ENCODE peak calls at places on chromosomes 2 and 18, in eight cellular contexts. F is cardiac fibroblast, X is colonic mucosa, P is left ventricle myocardium inferior, W is GM23338, O is fibroblast of lung, C is fibroblast of mammary gland, Z is endothelial cell. H is an unnamed sample.

GRCh38 chr2:111919794-111920608 is 21.6 kb downstream of the MERTK start:
- DNase-seq in F (peak; percentile 32), X (peak; percentile 73), P (peak; percentile 34), W (no peak), O (no peak), C (peak; percentile 45), Z (no peak), H (no peak)

GRCh38 chr2:167264380-167264779 is 376.1 kb downstream of the XIRP2 start:
- DNase-seq in F (peak; percentile 11), X (peak; percentile 23), P (no peak), W (peak; percentile 68), O (no peak), C (peak; percentile 13), Z (peak; percentile 11), H (no peak)

GRCh38 chr2:169091761-169092523 is 22.6 kb downstream of the DHRS9 start:
- DNase-seq in F (peak; percentile 89), X (peak; percentile 82), P (no peak), W (no peak), O (peak; percentile 80), C (peak; percentile 86), Z (no peak), H (no peak)

GRCh38 chr2:117760916-117761315 is 53.6 kb upstream of the DDX18 start:
- DNase-seq in F (no peak), X (no peak), P (no peak), W (no peak), O (no peak), C (no peak), Z (no peak), H (no peak)

GRCh38 chr2:240777416-240778212 is 42.4 kb downstream of the KIF1A start:
- DNase-seq in F (no peak), X (no peak), P (no peak), W (peak; percentile 30), O (no peak), C (no peak), Z (no peak), H (no peak)

GRCh38 chr2:110157153-110157793 is 41.7 kb upstream of the MALL start:
- DNase-seq in F (peak; percentile 86), X (peak; percentile 40), P (no peak), W (peak; percentile 55), O (peak; percentile 62), C (peak; percentile 88), Z (peak; percentile 15), H (no peak)

GRCh38 chr18:79400091-79400590 is 4.4 kb downstream of the NFATC1 start:
- DNase-seq in F (peak; percentile 53), X (peak; percentile 66), P (peak; percentile 78), W (no peak), O (no peak), C (no peak), Z (no peak), H (no peak)

GRCh38 chr2:108934151-108934550 is 54.9 kb downstream of the EDAR start:
- DNase-seq in F (no peak), X (no peak), P (no peak), W (no peak), O (no peak), C (no peak), Z (no peak), H (no peak)

GRCh38 chr2:146295080-146295670 is 1549.7 kb upstream of the ACVR2A start:
- DNase-seq in F (no peak), X (no peak), P (no peak), W (peak; percentile 27), O (no peak), C (no peak), Z (no peak), H (no peak)

GRCh38 chr2:42693013-42693575 is 70.8 kb downstream of the OXER1 start:
- DNase-seq in F (no peak), X (no peak), P (no peak), W (no peak), O (no peak), C (no peak), Z (no peak), H (no peak)

GRCh38 chr2:135590594-135591290 is 59.5 kb downstream of the R3HDM1 start:
- DNase-seq in F (no peak), X (no peak), P (no peak), W (no peak), O (no peak), C (no peak), Z (no peak), H (no peak)

GRCh38 chr2:47783491-47784330 is 766 bp downstream of the MSH6 start:
- DNase-seq in F (peak; percentile 47), X (peak; percentile 77), P (peak; percentile 50), W (peak; percentile 89), O (peak; percentile 45), C (peak; percentile 34), Z (peak; percentile 70), H (peak; percentile 28)
- TF ChIP-seq CTCF in F (no peak), X (no peak), P (no peak), W (no peak), O (no peak), C (no peak), Z (no peak), H (peak; percentile 0)

DNA sequence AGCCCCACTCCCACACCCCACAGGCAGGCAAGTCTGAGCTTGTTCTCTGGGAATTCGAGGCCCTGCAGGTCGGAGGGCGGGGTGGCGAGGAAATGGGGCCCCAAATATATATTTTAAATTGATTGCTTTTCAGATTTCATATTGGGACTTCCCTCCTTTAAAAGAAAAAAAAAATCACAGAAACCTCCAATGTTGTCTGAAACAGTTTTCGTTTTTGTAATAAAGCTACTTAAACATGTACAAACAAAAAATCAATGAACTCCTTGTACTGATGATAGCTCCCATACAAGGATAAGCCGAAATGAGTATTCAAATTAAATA is 21.5 kb downstream of the THNSL2 start:
- DNase-seq in F (no peak), X (no peak), P (no peak), W (no peak), O (no peak), C (no peak), Z (no peak), H (no peak)
- TF ChIP-seq CTCF in F (no peak), X (no peak), P (no peak), W (no peak), O (no peak), C (no peak), Z (peak; percentile 7), H (no peak)

GRCh38 chr2:226837334-226837733 is 1.5 kb downstream of the RHBDD1 start:
- DNase-seq in F (no peak), X (no peak), P (no peak), W (no peak), O (no peak), C (no peak), Z (no peak), H (no peak)

GRCh38 chr2:226835420-226835795 is 446 bp upstream of the RHBDD1 start:
- DNase-seq in F (no peak), X (no peak), P (peak; percentile 23), W (peak; percentile 67), O (no peak), C (peak; percentile 25), Z (peak; percentile 66), H (no peak)

GRCh38 chr2:226837787-226838603 is 2.1 kb downstream of the RHBDD1 start:
- DNase-seq in F (no peak), X (no peak), P (no peak), W (no peak), O (no peak), C (no peak), Z (no peak), H (no peak)

GRCh38 chr2:226836548-226836885 is 663 bp downstream of the RHBDD1 start:
- DNase-seq in F (no peak), X (no peak), P (no peak), W (no peak), O (no peak), C (no peak), Z (no peak), H (no peak)

DNA sequence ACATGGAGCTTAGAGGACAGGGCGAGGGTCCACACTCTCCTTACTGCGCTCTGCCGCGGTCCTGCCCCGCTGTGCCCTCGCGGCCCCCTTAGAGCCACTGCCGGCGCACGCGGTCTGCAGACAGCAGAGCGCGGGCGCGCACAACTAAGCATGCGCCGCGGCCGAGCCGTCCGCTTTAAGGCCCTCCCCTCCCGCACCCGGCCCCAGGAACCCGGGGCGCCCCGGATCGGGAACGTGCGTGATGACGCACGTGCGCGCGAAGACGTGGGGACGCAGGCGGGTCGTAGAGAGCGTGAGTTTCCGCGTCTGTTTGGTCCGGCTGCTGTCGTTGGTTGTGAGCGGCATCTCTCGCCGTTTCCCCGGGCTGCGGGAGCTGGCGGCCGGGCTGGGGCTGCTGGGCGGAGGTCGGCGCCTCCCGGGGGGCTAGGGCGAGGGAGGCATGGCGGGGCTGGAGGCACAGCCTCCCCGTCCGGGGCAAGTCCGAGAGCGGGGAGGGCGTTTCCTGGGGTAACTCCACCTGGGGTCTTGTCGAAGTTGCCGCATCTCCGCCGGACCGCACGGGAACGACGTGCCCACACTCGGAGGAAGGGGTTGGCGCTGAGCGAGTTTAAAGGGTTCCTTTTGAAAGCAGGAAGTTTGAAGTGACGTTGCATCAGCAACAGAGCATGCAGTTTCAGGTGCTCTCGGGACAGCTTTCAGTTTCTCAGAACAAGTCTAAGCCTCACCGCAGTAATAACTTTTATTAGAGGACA is at the start of gene RHBDD1:
- DNase-seq in F (peak; percentile 97), X (peak; percentile 95), P (peak; percentile 95), W (peak; percentile 96), O (peak; percentile 96), C (peak; percentile 92), Z (peak; percentile 92), H (peak; percentile 61)
- TF ChIP-seq CTCF in F (no peak), X (no peak), P (no peak), W (no peak), O (no peak), C (no peak), Z (no peak), H (no peak)

DNA sequence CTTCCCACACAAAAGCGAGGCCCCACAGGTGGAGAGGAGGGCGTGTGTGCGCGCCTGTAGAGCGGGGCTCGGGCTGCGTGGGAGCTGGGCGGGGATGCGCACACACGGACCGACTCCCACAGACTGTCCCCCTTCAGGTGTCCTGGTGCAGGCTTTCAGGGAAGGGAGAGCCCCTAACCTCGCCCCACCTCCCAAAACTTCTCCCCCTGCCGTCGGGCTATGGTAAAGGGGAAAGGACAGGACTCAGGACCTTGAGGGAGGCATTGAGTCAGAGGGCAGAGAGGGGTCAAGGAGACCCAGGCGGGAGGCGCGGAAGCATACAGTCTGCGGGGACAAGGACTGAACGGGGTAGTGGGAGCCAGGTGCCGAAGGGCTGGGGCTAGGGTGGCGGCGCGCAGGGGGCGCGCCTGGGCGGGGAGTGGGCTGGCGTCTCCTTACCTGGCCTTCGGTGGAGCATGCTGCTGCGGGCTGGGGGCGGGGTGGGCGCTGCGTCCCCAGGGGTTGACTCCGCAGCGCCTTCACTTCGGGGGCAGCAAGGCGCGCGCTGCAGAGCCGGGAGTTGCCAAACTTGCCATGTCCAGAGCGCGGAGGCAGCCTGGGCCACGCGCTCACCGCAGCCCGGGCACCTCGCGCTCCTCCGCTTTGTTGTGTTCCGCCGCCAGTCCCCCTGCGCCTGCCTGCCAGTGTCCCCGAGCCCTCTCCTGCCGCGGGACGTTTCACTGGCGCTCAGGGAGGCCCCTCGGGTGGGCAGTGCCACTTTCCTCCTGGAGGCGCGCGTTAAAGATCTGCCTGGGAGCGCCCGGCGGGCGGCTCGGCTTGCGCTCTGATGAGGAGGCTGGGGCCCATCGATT is 302.0 kb downstream of the NCKAP5 start:
- DNase-seq in F (no peak), X (no peak), P (peak; percentile 16), W (peak; percentile 86), O (peak; percentile 49), C (no peak), Z (peak; percentile 43), H (no peak)
- TF ChIP-seq CTCF in F (peak; percentile 14), X (no peak), P (peak; percentile 24), W (peak; percentile 47), O (peak; percentile 11), C (no peak), Z (peak; percentile 28), H (peak; percentile 27)

DNA sequence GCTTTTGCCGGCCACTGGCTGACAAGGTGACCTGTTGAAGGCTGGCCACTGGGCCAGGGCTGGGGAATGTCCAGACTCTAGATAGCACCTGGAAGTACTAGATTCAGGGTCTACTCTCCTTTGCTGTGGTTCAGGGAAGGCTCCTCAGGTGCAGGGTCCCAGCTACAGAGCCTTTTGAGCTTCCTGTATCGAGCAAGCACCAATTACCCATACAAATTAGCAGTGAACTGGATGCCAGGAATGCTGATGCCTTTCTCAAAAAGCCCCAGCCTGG is 213.4 kb downstream of the CYP26B1 start:
- DNase-seq in F (no peak), X (no peak), P (no peak), W (no peak), O (no peak), C (no peak), Z (no peak), H (no peak)
- TF ChIP-seq CTCF in F (no peak), X (no peak), P (no peak), W (no peak), O (no peak), C (no peak), Z (no peak), H (no peak)